ENCODE peak calls at places on chromosome 7, in nine cellular contexts. M is breast epithelium, K is transverse colon, W is fibroblast of pulmonary artery, J is SK-N-SH, Y is BJ, L is HCT116, I is left ventricle myocardium inferior, R is lower leg skin. D is an unnamed sample.

GRCh38 chr7:12517451-12517850 is 53.1 kb upstream of the SCIN start:
- DNase-seq in M (no peak), K (no peak), W (no peak), J (no peak), Y (no peak), L (no peak), I (no peak), R (no peak), D (no peak)

GRCh38 chr7:5508698-5509097 is 85.1 kb upstream of the TNRC18 start:
- DNase-seq in M (no peak), K (no peak), W (no peak), J (no peak), Y (no peak), L (no peak), I (no peak), R (no peak), D (no peak)

GRCh38 chr7:154347867-154348266 is 295.7 kb downstream of the DPP6 start:
- DNase-seq in M (no peak), K (no peak), W (no peak), J (no peak), Y (no peak), L (no peak), I (no peak), R (no peak), D (no peak)

GRCh38 chr7:11171569-11172192 is 198.0 kb downstream of the PHF14 start:
- DNase-seq in M (no peak), K (no peak), W (no peak), J (peak; percentile 62), Y (no peak), L (no peak), I (no peak), R (no peak), D (no peak)

GRCh38 chr7:129774359-129774758 is 162.8 kb downstream of the NRF1 start:
- DNase-seq in M (no peak), K (no peak), W (no peak), J (peak; percentile 67), Y (no peak), L (no peak), I (no peak), R (no peak), D (no peak)

GRCh38 chr7:1856161-1856965 is 186.3 kb downstream of the ELFN1 start:
- DNase-seq in M (no peak), K (no peak), W (no peak), J (peak; percentile 87), Y (no peak), L (no peak), I (peak; percentile 9), R (no peak), D (peak; percentile 22)

GRCh38 chr7:114783413-114783812 is 138.5 kb upstream of the MDFIC start:
- DNase-seq in M (no peak), K (no peak), W (no peak), J (no peak), Y (no peak), L (no peak), I (no peak), R (no peak), D (no peak)

GRCh38 chr7:140656548-140657515 is 15.9 kb upstream of the ADCK2 start:
- DNase-seq in M (peak; percentile 71), K (peak; percentile 81), W (peak; percentile 69), J (no peak), Y (no peak), L (no peak), I (no peak), R (peak; percentile 76), D (no peak)

GRCh38 chr7:9869151-9869550 is 1104.5 kb upstream of the PHF14 start:
- DNase-seq in M (no peak), K (no peak), W (no peak), J (no peak), Y (no peak), L (no peak), I (no peak), R (no peak), D (no peak)

GRCh38 chr7:9874182-9874581 is 1099.5 kb upstream of the PHF14 start:
- DNase-seq in M (no peak), K (no peak), W (no peak), J (no peak), Y (no peak), L (no peak), I (no peak), R (no peak), D (no peak)

GRCh38 chr7:9869566-9869965 is 1104.1 kb upstream of the PHF14 start:
- DNase-seq in M (no peak), K (no peak), W (no peak), J (no peak), Y (no peak), L (no peak), I (no peak), R (no peak), D (no peak)

GRCh38 chr7:9876053-9876452 is 1097.6 kb upstream of the PHF14 start:
- DNase-seq in M (no peak), K (no peak), W (no peak), J (no peak), Y (no peak), L (no peak), I (no peak), R (no peak), D (no peak)

DNA sequence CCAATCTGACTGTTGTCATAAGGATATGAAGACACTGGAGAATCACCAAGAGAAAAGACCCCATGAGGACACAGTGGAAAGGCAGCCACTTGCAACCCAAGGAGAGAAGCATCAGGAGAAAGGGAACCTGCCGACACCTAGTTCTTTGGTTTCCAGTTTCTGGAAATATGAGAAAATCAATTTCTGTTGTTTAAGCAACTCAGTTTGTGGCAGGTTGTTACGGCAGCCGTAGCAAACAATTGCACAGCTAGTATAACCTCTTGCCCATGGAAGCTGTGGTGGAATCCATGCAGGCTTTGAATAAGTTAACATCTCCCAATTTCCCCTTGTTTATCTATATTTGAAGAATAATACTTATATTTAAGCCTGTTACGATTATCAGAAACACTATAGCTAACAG is 1103.0 kb upstream of the PHF14 start:
- DNase-seq in M (no peak), K (no peak), W (no peak), J (no peak), Y (no peak), L (no peak), I (no peak), R (no peak), D (no peak)
- TF ChIP-seq CTCF in M (no peak), K (no peak), W (no peak), J (no peak), Y (no peak), L (no peak), I (no peak), R (no peak), D (no peak)

GRCh38 chr7:107049480-107049879 is 5.0 kb downstream of the PRKAR2B start:
- DNase-seq in M (no peak), K (no peak), W (no peak), J (no peak), Y (no peak), L (no peak), I (no peak), R (no peak), D (no peak)

GRCh38 chr7:107049971-107050532 is 5.5 kb downstream of the PRKAR2B start:
- DNase-seq in M (no peak), K (no peak), W (no peak), J (no peak), Y (no peak), L (no peak), I (no peak), R (no peak), D (no peak)

GRCh38 chr7:107048783-107049418 is 4.4 kb downstream of the PRKAR2B start:
- DNase-seq in M (no peak), K (no peak), W (no peak), J (no peak), Y (no peak), L (no peak), I (no peak), R (no peak), D (no peak)

GRCh38 chr7:107046511-107047259 is 2.2 kb downstream of the PRKAR2B start:
- DNase-seq in M (no peak), K (no peak), W (no peak), J (no peak), Y (no peak), L (no peak), I (no peak), R (no peak), D (no peak)

DNA sequence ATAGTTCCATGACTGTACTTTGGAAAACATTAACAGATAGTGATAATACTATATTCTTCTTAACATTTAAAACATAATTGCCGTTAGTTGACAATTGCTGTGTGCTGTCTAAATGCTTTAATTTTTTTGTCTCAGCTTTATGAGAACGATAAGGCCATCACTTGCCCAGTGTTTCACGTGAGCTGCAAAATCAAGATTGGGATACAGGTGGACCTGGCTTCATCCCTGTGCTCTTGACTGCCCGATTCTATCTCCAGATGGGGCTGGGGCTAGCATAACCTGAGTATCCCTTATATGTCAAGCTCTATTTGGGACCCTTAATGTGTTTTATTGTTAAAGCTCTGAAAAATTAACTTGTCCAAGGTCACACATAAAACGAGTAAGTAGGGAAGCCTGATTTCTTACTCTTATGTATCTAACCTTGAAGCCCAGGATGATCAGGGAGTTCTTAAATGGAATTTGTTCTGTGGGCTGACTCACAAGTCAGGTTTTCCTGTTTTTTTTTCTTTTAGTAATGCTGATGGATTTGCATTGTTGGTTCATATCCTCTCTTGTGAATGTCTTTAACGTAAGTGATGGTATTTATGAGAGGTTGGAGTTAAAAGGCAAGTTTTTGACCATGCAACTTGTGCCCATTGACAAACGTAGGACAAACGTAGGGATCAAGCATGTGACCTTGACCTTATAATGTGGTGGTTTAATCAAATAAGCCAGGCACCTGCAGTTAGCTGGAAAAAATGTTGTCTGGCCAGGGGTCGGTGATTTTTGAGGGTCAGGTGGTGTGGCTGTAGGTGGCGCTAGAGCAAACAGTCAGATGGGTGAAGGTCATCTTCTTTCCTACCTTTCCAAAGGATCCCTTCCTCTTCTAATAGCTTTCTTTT is 3.6 kb downstream of the PRKAR2B start:
- DNase-seq in M (no peak), K (no peak), W (peak; percentile 10), J (peak; percentile 25), Y (no peak), L (no peak), I (no peak), R (no peak), D (no peak)
- TF ChIP-seq CTCF in M (no peak), K (no peak), W (no peak), J (peak; percentile 52), Y (no peak), L (peak; percentile 26), I (no peak), R (no peak), D (no peak)

DNA sequence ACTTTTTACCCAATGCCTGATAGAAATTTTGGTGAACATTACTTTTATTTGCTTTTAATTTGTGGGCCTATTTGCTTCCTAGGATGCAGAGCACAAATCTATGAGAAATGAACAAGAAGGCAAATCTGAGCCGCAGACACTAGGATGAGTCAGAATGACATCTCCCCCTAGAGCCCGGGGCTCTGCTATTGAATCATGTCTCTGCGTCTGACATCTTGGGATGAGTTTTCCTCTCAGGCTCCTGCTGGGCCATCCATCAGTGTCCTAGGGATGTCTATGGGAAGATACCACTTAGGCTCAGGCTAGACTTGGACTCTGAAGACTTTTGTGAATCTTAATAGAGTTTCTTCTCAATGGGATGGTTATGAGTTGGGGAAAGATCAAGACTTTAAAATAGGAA is 157.3 kb upstream of the MTPN start:
- DNase-seq in M (no peak), K (no peak), W (peak; percentile 10), J (no peak), Y (no peak), L (no peak), I (no peak), R (no peak), D (no peak)
- TF ChIP-seq CTCF in M (no peak), K (no peak), W (no peak), J (peak; percentile 29), Y (no peak), L (no peak), I (no peak), R (no peak), D (no peak)

GRCh38 chr7:127380479-127380878 is 12.0 kb downstream of the ZNF800 start:
- DNase-seq in M (no peak), K (no peak), W (no peak), J (no peak), Y (no peak), L (no peak), I (no peak), R (no peak), D (no peak)

GRCh38 chr7:127378537-127378936 is 14.0 kb downstream of the ZNF800 start:
- DNase-seq in M (no peak), K (no peak), W (no peak), J (no peak), Y (no peak), L (no peak), I (no peak), R (no peak), D (no peak)

GRCh38 chr7:127379642-127380041 is 12.9 kb downstream of the ZNF800 start:
- DNase-seq in M (no peak), K (no peak), W (no peak), J (no peak), Y (no peak), L (no peak), I (no peak), R (no peak), D (no peak)

GRCh38 chr7:127383123-127383835 is 9.2 kb downstream of the ZNF800 start:
- DNase-seq in M (no peak), K (no peak), W (peak; percentile 36), J (no peak), Y (no peak), L (no peak), I (no peak), R (no peak), D (no peak)

DNA sequence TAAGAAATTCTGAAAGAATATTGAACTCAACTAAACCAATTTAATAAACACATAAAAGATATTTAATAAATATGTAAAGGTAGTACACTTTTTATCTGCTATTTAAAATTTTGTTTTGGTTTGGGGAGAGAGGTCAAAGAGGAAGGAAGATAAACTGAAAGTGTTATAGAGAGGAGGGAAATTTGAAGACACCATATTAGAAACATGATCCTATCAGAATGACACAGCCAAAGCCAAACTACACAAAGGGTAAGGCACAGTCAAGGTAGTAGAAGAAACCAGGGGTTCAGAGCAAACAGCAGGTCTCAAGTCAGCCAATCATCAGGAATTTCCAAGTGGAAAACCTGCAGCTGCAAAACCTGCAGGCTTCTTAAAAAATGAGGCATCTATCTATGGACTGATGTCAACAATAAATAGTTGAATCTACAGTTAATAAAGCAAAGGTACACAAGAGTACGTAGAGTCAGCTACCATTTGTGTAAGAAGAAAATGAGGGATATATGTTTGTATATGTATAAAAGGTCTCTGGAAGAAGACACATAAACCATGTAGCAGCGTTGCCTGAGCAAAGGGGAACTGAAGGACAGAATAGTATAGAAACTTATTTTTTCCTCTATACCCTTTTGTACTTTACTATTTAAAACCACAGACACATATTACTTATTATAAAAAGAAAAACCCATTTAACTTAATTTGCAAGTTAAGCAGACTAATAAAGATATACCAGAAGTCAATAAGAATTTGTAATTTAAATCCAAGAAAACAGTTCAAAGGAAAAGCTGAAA is 10.0 kb downstream of the ZNF800 start:
- DNase-seq in M (no peak), K (no peak), W (no peak), J (no peak), Y (no peak), L (no peak), I (no peak), R (no peak), D (no peak)
- TF ChIP-seq CTCF in M (no peak), K (no peak), W (no peak), J (no peak), Y (no peak), L (no peak), I (no peak), R (no peak), D (no peak)

D was measured in mesothelial cell of epicardium.